ENCODE peak calls at places on chromosomes 16 and 17, in four cellular contexts. N, W, I and Y are unnamed samples.

GRCh38 chr16:49698416-49698815 is 157.5 kb downstream of the ZNF423 start:
- DNase-seq in N (no peak), W (no peak), I (no peak), Y (no peak)

GRCh38 chr17:7282752-7283321 is 1.3 kb downstream of the SLC2A4 start:
- DNase-seq in N (no peak), W (no peak), I (no peak), Y (no peak)

GRCh38 chr16:57245472-57246113 is 534 bp downstream of the ARL2BP start:
- DNase-seq in N (no peak), W (no peak), I (peak), Y (no peak)

GRCh38 chr16:15452456-15452855 is 18.1 kb downstream of the BMERB1 start:
- DNase-seq in N (no peak), W (no peak), I (no peak), Y (no peak)

GRCh38 chr17:49521088-49521450 is 26.0 kb downstream of the NGFR start:
- DNase-seq in N (no peak), W (no peak), I (no peak), Y (no peak)

GRCh38 chr17:34598161-34598776 is 18.9 kb downstream of the TMEM132E start:
- DNase-seq in N (peak), W (no peak), I (no peak), Y (no peak)

GRCh38 chr17:19310151-19310550 is 52.4 kb downstream of the B9D1 start:
- DNase-seq in N (peak), W (no peak), I (no peak), Y (no peak)

GRCh38 chr16:70161350-70161749 is 12.2 kb upstream of the CLEC18C start:
- DNase-seq in N (no peak), W (no peak), I (no peak), Y (no peak)

GRCh38 chr16:67395458-67396158 is 2.3 kb upstream of the TPPP3 start:
- DNase-seq in N (no peak), W (no peak), I (no peak), Y (no peak)

GRCh38 chr16:48542966-48543365 is 67.0 kb downstream of the N4BP1 start:
- DNase-seq in N (no peak), W (no peak), I (no peak), Y (no peak)

GRCh38 chr17:40915721-40916256 is 21.7 kb downstream of the KRT23 start:
- DNase-seq in N (no peak), W (no peak), I (no peak), Y (no peak)

GRCh38 chr17:68686108-68686988 is 85.2 kb upstream of the FAM20A start:
- DNase-seq in N (no peak), W (no peak), I (no peak), Y (no peak)

GRCh38 chr16:50719401-50720337 is 22.2 kb upstream of the CYLD start:
- DNase-seq in N (no peak), W (no peak), I (no peak), Y (no peak)

GRCh38 chr17:56373981-56374380 is 219.5 kb upstream of the NOG start:
- DNase-seq in N (no peak), W (no peak), I (no peak), Y (no peak)